ENCODE peak calls at places on chromosomes 4 and X, in ten cellular contexts. O is HepG2, H is upper lobe of left lung, T is transverse colon, Z is GM12878, W is sigmoid colon, D is H1, L is stomach, A is K562, B is suprapubic skin. S is an unnamed sample.

GRCh38 chr4:45399116-45399515 is 672.8 kb upstream of the GNPDA2 start:
- DNase-seq in O (no peak), H (no peak), T (no peak), Z (no peak), W (no peak), D (no peak), L (no peak), A (no peak), B (no peak), S (no peak)

GRCh38 chr4:101355767-101356702 is 8.7 kb upstream of the PPP3CA start:
- DNase-seq in O (peak; percentile 81), H (no peak), T (no peak), Z (no peak), W (no peak), D (no peak), L (no peak), A (no peak), B (no peak), S (no peak)

GRCh38 chr4:76641758-76642157 is 206.7 kb downstream of the SHROOM3 start:
- DNase-seq in O (no peak), H (no peak), T (no peak), Z (no peak), W (no peak), D (no peak), L (no peak), A (no peak), B (no peak), S (no peak)

GRCh38 chr4:7327341-7327885 is 107.3 kb downstream of the PSAPL1 start:
- DNase-seq in O (no peak), H (no peak), T (no peak), Z (no peak), W (no peak), D (no peak), L (no peak), A (no peak), B (no peak), S (no peak)

GRCh38 chr4:80235451-80235850 is 31.0 kb upstream of the FGF5 start:
- DNase-seq in O (no peak), H (no peak), T (no peak), Z (no peak), W (no peak), D (no peak), L (no peak), A (no peak), B (no peak), S (no peak)

GRCh38 chr4:16026155-16026761 is 57.6 kb downstream of the PROM1 start:
- DNase-seq in O (peak; percentile 44), H (no peak), T (no peak), Z (peak; percentile 25), W (no peak), D (no peak), L (no peak), A (peak; percentile 65), B (no peak), S (no peak)

GRCh38 chrX:124240422-124240821 is 92.0 kb upstream of the TEX13D start:
- DNase-seq in O (no peak), H (no peak), T (no peak), Z (no peak), W (no peak), D (no peak), L (no peak), A (no peak), B (no peak), S (no peak)

GRCh38 chr4:76951333-76952033 is 1.9 kb downstream of the SEPTIN11 start:
- DNase-seq in O (no peak), H (no peak), T (no peak), Z (no peak), W (no peak), D (no peak), L (no peak), A (no peak), B (no peak), S (no peak)

GRCh38 chr4:82989567-82990429 is 20.8 kb downstream of the LIN54 start:
- DNase-seq in O (peak; percentile 27), H (no peak), T (no peak), Z (peak; percentile 41), W (no peak), D (no peak), L (no peak), A (no peak), B (no peak), S (no peak)

GRCh38 chr4:185771696-185772390 is 40.2 kb downstream of the SORBS2 start:
- DNase-seq in O (no peak), H (no peak), T (no peak), Z (no peak), W (no peak), D (no peak), L (no peak), A (no peak), B (no peak), S (no peak)

GRCh38 chr4:127604949-127605709 is 27.6 kb upstream of the INTU start:
- DNase-seq in O (peak; percentile 29), H (no peak), T (no peak), Z (no peak), W (no peak), D (peak; percentile 64), L (no peak), A (peak; percentile 38), B (no peak), S (no peak)

GRCh38 chr4:87391783-87392054 is 731 bp upstream of the HSD17B11 start:
- DNase-seq in O (no peak), H (no peak), T (no peak), Z (no peak), W (no peak), D (no peak), L (no peak), A (no peak), B (no peak), S (no peak)

GRCh38 chrX:132963846-132964245 is 5.4 kb upstream of the HS6ST2 start:
- DNase-seq in O (no peak), H (no peak), T (no peak), Z (no peak), W (no peak), D (no peak), L (no peak), A (no peak), B (no peak), S (peak; percentile 31)

GRCh38 chrX:115413246-115413878 is 123.8 kb downstream of the LUZP4 start:
- DNase-seq in O (no peak), H (no peak), T (no peak), Z (no peak), W (no peak), D (no peak), L (no peak), A (no peak), B (no peak), S (no peak)

GRCh38 chrX:153494541-153495361 is at the start of gene BGN:
- DNase-seq in O (peak; percentile 26), H (peak; percentile 56), T (no peak), Z (no peak), W (no peak), D (no peak), L (no peak), A (peak; percentile 34), B (no peak), S (no peak)

GRCh38 chrX:22025751-22026150 is 6.4 kb upstream of the PHEX start:
- DNase-seq in O (peak; percentile 46), H (no peak), T (no peak), Z (no peak), W (no peak), D (no peak), L (no peak), A (no peak), B (no peak), S (no peak)

DNA sequence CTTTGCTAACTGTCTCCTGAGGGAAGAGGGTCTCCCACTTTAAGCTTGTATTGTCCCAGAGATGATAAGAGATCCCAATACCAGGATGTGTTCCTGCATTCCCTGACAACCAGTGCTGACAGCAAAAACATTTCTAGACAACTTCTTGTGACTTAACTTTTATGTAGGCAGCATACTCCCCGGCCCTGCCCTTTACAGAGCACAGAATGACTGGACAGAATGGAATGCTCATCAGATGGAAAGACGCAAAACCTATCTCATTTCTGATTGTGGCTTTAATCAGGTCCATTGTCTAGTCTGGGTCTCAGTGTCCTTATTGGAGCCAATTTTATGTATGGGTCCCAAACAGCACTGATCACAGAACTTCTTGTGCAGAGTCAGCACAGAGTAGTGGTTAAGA is 18.2 kb upstream of the PLAC1 start:
- DNase-seq in O (no peak), H (no peak), T (no peak), Z (no peak), W (no peak), D (no peak), L (no peak), A (no peak), B (no peak), S (no peak)
- TF ChIP-seq EP300 in O (no peak), H (no peak), T (no peak), Z (no peak), W (no peak), D (no peak), L (no peak), A (no peak), B (no peak), S (no peak)

DNA sequence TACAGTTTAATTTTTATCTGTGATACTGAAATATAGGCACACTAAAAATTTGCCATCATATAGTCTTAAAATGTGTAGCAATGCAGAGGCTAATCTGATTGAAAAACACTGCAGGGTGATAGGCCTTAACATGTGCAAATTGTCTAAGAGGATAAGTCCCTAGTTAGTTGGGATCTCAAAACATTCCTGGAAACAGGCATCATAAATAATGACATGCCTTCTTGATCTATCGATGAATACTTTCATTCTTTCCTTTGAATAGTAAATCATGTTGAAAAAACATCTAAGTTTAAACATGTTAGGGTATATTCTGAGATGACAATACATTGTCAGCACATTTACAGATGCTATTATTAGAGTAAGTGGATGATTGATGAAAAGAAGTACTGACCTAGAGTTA is 668.3 kb upstream of the ADGRL3 start:
- DNase-seq in O (no peak), H (no peak), T (no peak), Z (no peak), W (no peak), D (no peak), L (no peak), A (no peak), B (no peak), S (no peak)
- TF ChIP-seq POLR2AphosphoS5 in O (no peak), H (no peak), T (no peak), Z (no peak), W (no peak), D (no peak), L (no peak), A (no peak), B (no peak), S (no peak)

GRCh38 chr4:26152051-26152450 is 168.8 kb upstream of the RBPJ start:
- DNase-seq in O (no peak), H (no peak), T (no peak), Z (no peak), W (no peak), D (no peak), L (no peak), A (no peak), B (no peak), S (no peak)
- TF ChIP-seq EP300 in O (no peak), H (no peak), T (no peak), Z (no peak), W (no peak), D (no peak), L (no peak), A (no peak), B (no peak), S (no peak)

DNA sequence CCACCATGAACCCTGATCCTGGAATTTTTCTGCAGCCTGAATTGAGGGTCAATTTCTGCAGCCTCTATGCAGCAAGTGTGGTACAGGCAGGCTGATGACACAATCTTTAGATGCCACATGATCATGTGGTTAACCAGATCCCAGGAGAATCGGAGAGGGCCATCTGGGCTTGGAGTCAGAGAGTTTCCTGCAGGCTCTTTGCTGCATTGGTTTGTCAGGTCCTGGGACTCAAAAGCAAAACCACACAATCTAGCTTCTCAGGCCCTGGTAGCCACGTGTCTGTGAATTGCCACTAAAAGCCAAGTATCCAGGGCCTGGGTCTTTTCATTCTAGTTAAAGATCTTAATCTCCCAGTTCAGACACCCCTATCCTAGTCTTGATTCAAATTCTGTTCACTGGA is 464.5 kb downstream of the BCOR start:
- DNase-seq in O (no peak), H (no peak), T (no peak), Z (no peak), W (no peak), D (no peak), L (no peak), A (no peak), B (no peak), S (no peak)
- TF ChIP-seq POLR2AphosphoS5 in O (no peak), H (no peak), T (no peak), Z (no peak), W (no peak), D (no peak), L (no peak), A (no peak), B (no peak), S (no peak)